ENCODE peak calls at places on chromosomes 5 and 9, in ten cellular contexts. V is stimulated activated CD4-positive, alpha-beta T cell treated with anti-CD3 and anti-CD28 coated beads, Interleukin-2, amount 100 ng/mL, for 48 hours; L is endothelial cell; D is activated CD4-positive, alpha-beta T cell treated with anti-CD3 and anti-CD28 coated beads for 48 hours; T is HFF-Myc; E is stimulated activated CD8-positive, alpha-beta memory T cell treated with anti-CD3 and anti-CD28 coated beads, Interleukin-12 subunit alpha, Interleukin-12 subunit beta, amount 100 ng/mL, for 4 hours; I is activated gamma-delta T cell; K is pons; Q is GM12865; N is choroid plexus epithelial cell. W is an unnamed sample.

GRCh38 chr5:124172389-124173003 is 573.9 kb downstream of the ZNF608 start:
- DNase-seq in D (no peak), N (no peak), L (no peak), K (no peak), E (no peak), T (no peak), V (no peak), Q (no peak), I (no peak), W (no peak)

GRCh38 chr9:78029601-78030552 is 1.7 kb downstream of the GNAQ start:
- DNase-seq in L (no peak), T (no peak), K (peak), D (peak), E (no peak), N (peak), Q (no peak), V (peak), I (no peak), W (no peak)

GRCh38 chr9:72977670-72978069 is 24.8 kb upstream of the ALDH1A1 start:
- DNase-seq in I (no peak), D (no peak), N (no peak), V (no peak), L (no peak), K (no peak), Q (no peak), T (no peak), E (no peak), W (no peak)

GRCh38 chr5:94849821-94850736 is 231.6 kb downstream of the SLF1 start:
- DNase-seq in Q (peak), K (peak), N (peak), T (peak), V (no peak), L (peak), I (no peak), D (peak), E (peak), W (peak)

GRCh38 chr9:81609782-81610738 is 79.3 kb downstream of the TLE1 start:
- DNase-seq in T (no peak), K (peak), D (no peak), V (no peak), L (no peak), I (no peak), Q (peak), E (no peak), N (peak), W (no peak)

GRCh38 chr5:155471027-155471426 is 457.5 kb downstream of the KIF4B start:
- DNase-seq in E (no peak), K (no peak), D (no peak), I (no peak), Q (no peak), L (no peak), V (no peak), N (no peak), T (no peak), W (no peak)

GRCh38 chr5:175714686-175715085 is 56.8 kb downstream of the HRH2 start:
- DNase-seq in N (no peak), D (no peak), I (no peak), E (no peak), T (no peak), Q (no peak), V (no peak), L (no peak), K (no peak), W (no peak)

GRCh38 chr5:166441-167372 is 24.6 kb upstream of the LRRC14B start:
- DNase-seq in N (no peak), D (no peak), T (no peak), V (no peak), E (no peak), K (no peak), I (no peak), Q (no peak), L (no peak), W (no peak)

GRCh38 chr5:134524826-134525686 is at the start of gene JADE2:
- DNase-seq in L (no peak), I (peak), E (peak), Q (peak), D (peak), T (no peak), V (peak), N (peak), K (no peak), W (peak)

GRCh38 chr5:133565993-133566392 is 46.3 kb downstream of the FSTL4 start:
- DNase-seq in V (peak), I (no peak), E (no peak), L (peak), Q (peak), T (no peak), D (peak), K (no peak), N (peak), W (peak)

GRCh38 chr9:138066049-138066448 is 188.5 kb downstream of the CACNA1B start:
- DNase-seq in V (no peak), E (no peak), I (no peak), L (no peak), N (no peak), D (no peak), Q (no peak), T (no peak), K (no peak), W (no peak)

GRCh38 chr5:18270635-18271338 is 636.5 kb downstream of the TAF11L14 start:
- DNase-seq in Q (no peak), T (no peak), K (no peak), N (peak), D (no peak), I (no peak), L (no peak), E (no peak), V (no peak), W (no peak)

GRCh38 chr9:121876658-121877271 is 216.3 kb downstream of the TTLL11 start:
- DNase-seq in T (no peak), N (peak), K (no peak), V (no peak), E (no peak), D (no peak), I (no peak), L (no peak), Q (no peak), W (no peak)

GRCh38 chr9:89701221-89701798 is 96.5 kb downstream of the GADD45G start:
- DNase-seq in Q (peak), D (peak), I (no peak), E (peak), L (no peak), K (peak), N (no peak), T (no peak), V (peak), W (no peak)

W was measured in nephron progenitor cell.